ENCODE peak calls at places on chromosomes 7 and 10, in eight cellular contexts. One of them, this sample, is unnamed.

GRCh38 chr10:6716521-6716920 is 136.4 kb upstream of the PRKCQ start:
- DNase-seq in activated B cell treated with CpG ODN at 0.5 μM for 24 hours: no peak
- DNase-seq in neural crest cell: no peak
- DNase-seq in progenitor cell of endocrine pancreas: no peak
- DNase-seq in psoas muscle: no peak
- DNase-seq in K562: no peak
- DNase-seq in GM12878: no peak
- DNase-seq in endothelial cell: no peak
- DNase-seq in this sample: no peak

GRCh38 chr7:157851501-157852067 is 514.8 kb downstream of the DNAJB6 start:
- DNase-seq in activated B cell treated with CpG ODN at 0.5 μM for 24 hours: no peak
- DNase-seq in neural crest cell: peak; percentile 65
- DNase-seq in progenitor cell of endocrine pancreas: peak; percentile 42
- DNase-seq in psoas muscle: peak; percentile 65
- DNase-seq in K562: no peak
- DNase-seq in GM12878: no peak
- DNase-seq in endothelial cell: no peak
- DNase-seq in this sample: peak; percentile 72

GRCh38 chr10:31749981-31750850 is 178.4 kb downstream of the ARHGAP12 start:
- DNase-seq in activated B cell treated with CpG ODN at 0.5 μM for 24 hours: no peak
- DNase-seq in neural crest cell: no peak
- DNase-seq in progenitor cell of endocrine pancreas: no peak
- DNase-seq in psoas muscle: peak; percentile 53
- DNase-seq in K562: no peak
- DNase-seq in GM12878: no peak
- DNase-seq in endothelial cell: no peak
- DNase-seq in this sample: no peak

GRCh38 chr10:117353700-117354099 is 21.5 kb downstream of the PDZD8 start:
- DNase-seq in activated B cell treated with CpG ODN at 0.5 μM for 24 hours: no peak
- DNase-seq in neural crest cell: no peak
- DNase-seq in progenitor cell of endocrine pancreas: no peak
- DNase-seq in psoas muscle: no peak
- DNase-seq in K562: no peak
- DNase-seq in GM12878: no peak
- DNase-seq in endothelial cell: no peak
- DNase-seq in this sample: no peak

GRCh38 chr7:1939434-1940401 is 269.6 kb downstream of the ELFN1 start:
- DNase-seq in activated B cell treated with CpG ODN at 0.5 μM for 24 hours: peak; percentile 39
- DNase-seq in neural crest cell: no peak
- DNase-seq in progenitor cell of endocrine pancreas: no peak
- DNase-seq in psoas muscle: peak; percentile 9
- DNase-seq in K562: no peak
- DNase-seq in GM12878: no peak
- DNase-seq in endothelial cell: no peak
- DNase-seq in this sample: no peak

GRCh38 chr7:94050046-94050445 is 45.9 kb upstream of the BET1 start:
- DNase-seq in activated B cell treated with CpG ODN at 0.5 μM for 24 hours: peak; percentile 44
- DNase-seq in neural crest cell: no peak
- DNase-seq in progenitor cell of endocrine pancreas: no peak
- DNase-seq in psoas muscle: no peak
- DNase-seq in K562: no peak
- DNase-seq in GM12878: peak; percentile 63
- DNase-seq in endothelial cell: no peak
- DNase-seq in this sample: no peak

GRCh38 chr10:93503075-93503474 is 6.7 kb downstream of the CEP55 start:
- DNase-seq in activated B cell treated with CpG ODN at 0.5 μM for 24 hours: no peak
- DNase-seq in neural crest cell: no peak
- DNase-seq in progenitor cell of endocrine pancreas: no peak
- DNase-seq in psoas muscle: no peak
- DNase-seq in K562: no peak
- DNase-seq in GM12878: peak; percentile 33
- DNase-seq in endothelial cell: no peak
- DNase-seq in this sample: no peak

GRCh38 chr7:55363386-55364170 is 1.6 kb upstream of the LANCL2 start:
- DNase-seq in activated B cell treated with CpG ODN at 0.5 μM for 24 hours: no peak
- DNase-seq in neural crest cell: no peak
- DNase-seq in progenitor cell of endocrine pancreas: no peak
- DNase-seq in psoas muscle: no peak
- DNase-seq in K562: no peak
- DNase-seq in GM12878: no peak
- DNase-seq in endothelial cell: no peak
- DNase-seq in this sample: no peak

GRCh38 chr7:80273327-80273726 is 138.7 kb downstream of the GNAI1 start:
- DNase-seq in activated B cell treated with CpG ODN at 0.5 μM for 24 hours: no peak
- DNase-seq in neural crest cell: no peak
- DNase-seq in progenitor cell of endocrine pancreas: no peak
- DNase-seq in psoas muscle: no peak
- DNase-seq in K562: no peak
- DNase-seq in GM12878: no peak
- DNase-seq in endothelial cell: no peak
- DNase-seq in this sample: no peak

GRCh38 chr7:5383314-5384098 is 40.1 kb downstream of the TNRC18 start:
- DNase-seq in activated B cell treated with CpG ODN at 0.5 μM for 24 hours: no peak
- DNase-seq in neural crest cell: no peak
- DNase-seq in progenitor cell of endocrine pancreas: no peak
- DNase-seq in psoas muscle: no peak
- DNase-seq in K562: no peak
- DNase-seq in GM12878: no peak
- DNase-seq in endothelial cell: no peak
- DNase-seq in this sample: no peak

GRCh38 chr7:155570991-155571390 is 24.6 kb upstream of the CNPY1 start:
- DNase-seq in activated B cell treated with CpG ODN at 0.5 μM for 24 hours: no peak
- DNase-seq in neural crest cell: no peak
- DNase-seq in progenitor cell of endocrine pancreas: no peak
- DNase-seq in psoas muscle: no peak
- DNase-seq in K562: no peak
- DNase-seq in GM12878: no peak
- DNase-seq in endothelial cell: no peak
- DNase-seq in this sample: no peak

GRCh38 chr7:38795596-38795995 is 113.4 kb downstream of the VPS41 start:
- DNase-seq in activated B cell treated with CpG ODN at 0.5 μM for 24 hours: no peak
- DNase-seq in neural crest cell: no peak
- DNase-seq in progenitor cell of endocrine pancreas: no peak
- DNase-seq in psoas muscle: no peak
- DNase-seq in K562: no peak
- DNase-seq in GM12878: no peak
- DNase-seq in endothelial cell: no peak
- DNase-seq in this sample: no peak

GRCh38 chr7:47591655-47592572 is 10.0 kb upstream of the TNS3 start:
- DNase-seq in activated B cell treated with CpG ODN at 0.5 μM for 24 hours: no peak
- DNase-seq in neural crest cell: no peak
- DNase-seq in progenitor cell of endocrine pancreas: no peak
- DNase-seq in psoas muscle: no peak
- DNase-seq in K562: no peak
- DNase-seq in GM12878: no peak
- DNase-seq in endothelial cell: no peak
- DNase-seq in this sample: no peak

GRCh38 chr10:46240684-46241565 is 45.9 kb upstream of the ANTXRL start:
- DNase-seq in activated B cell treated with CpG ODN at 0.5 μM for 24 hours: no peak
- DNase-seq in neural crest cell: no peak
- DNase-seq in progenitor cell of endocrine pancreas: peak; percentile 3
- DNase-seq in psoas muscle: no peak
- DNase-seq in K562: no peak
- DNase-seq in GM12878: no peak
- DNase-seq in endothelial cell: no peak
- DNase-seq in this sample: peak; percentile 32

GRCh38 chr7:102046373-102047117 is 229.1 kb downstream of the CUX1 start:
- DNase-seq in activated B cell treated with CpG ODN at 0.5 μM for 24 hours: no peak
- DNase-seq in neural crest cell: no peak
- DNase-seq in progenitor cell of endocrine pancreas: no peak
- DNase-seq in psoas muscle: no peak
- DNase-seq in K562: no peak
- DNase-seq in GM12878: no peak
- DNase-seq in endothelial cell: no peak
- DNase-seq in this sample: no peak

GRCh38 chr10:48419714-48420113 is 113.2 kb downstream of the MAPK8 start:
- DNase-seq in activated B cell treated with CpG ODN at 0.5 μM for 24 hours: no peak
- DNase-seq in neural crest cell: no peak
- DNase-seq in progenitor cell of endocrine pancreas: no peak
- DNase-seq in psoas muscle: no peak
- DNase-seq in K562: no peak
- DNase-seq in GM12878: no peak
- DNase-seq in endothelial cell: no peak
- DNase-seq in this sample: no peak

GRCh38 chr7:23530355-23530754 is 1.4 kb downstream of the TRA2A start:
- DNase-seq in activated B cell treated with CpG ODN at 0.5 μM for 24 hours: no peak
- DNase-seq in neural crest cell: no peak
- DNase-seq in progenitor cell of endocrine pancreas: no peak
- DNase-seq in psoas muscle: no peak
- DNase-seq in K562: peak; percentile 29
- DNase-seq in GM12878: no peak
- DNase-seq in endothelial cell: no peak
- DNase-seq in this sample: no peak
- TF ChIP-seq CTCF in activated B cell treated with CpG ODN at 0.5 μM for 24 hours: no peak
- TF ChIP-seq CTCF in neural crest cell: peak; percentile 47
- TF ChIP-seq CTCF in progenitor cell of endocrine pancreas: peak; percentile 37
- TF ChIP-seq CTCF in psoas muscle: no peak
- TF ChIP-seq CTCF in K562: no peak
- TF ChIP-seq CTCF in GM12878: peak; percentile 13
- TF ChIP-seq CTCF in endothelial cell: no peak
- TF ChIP-seq CTCF in this sample: no peak

DNA sequence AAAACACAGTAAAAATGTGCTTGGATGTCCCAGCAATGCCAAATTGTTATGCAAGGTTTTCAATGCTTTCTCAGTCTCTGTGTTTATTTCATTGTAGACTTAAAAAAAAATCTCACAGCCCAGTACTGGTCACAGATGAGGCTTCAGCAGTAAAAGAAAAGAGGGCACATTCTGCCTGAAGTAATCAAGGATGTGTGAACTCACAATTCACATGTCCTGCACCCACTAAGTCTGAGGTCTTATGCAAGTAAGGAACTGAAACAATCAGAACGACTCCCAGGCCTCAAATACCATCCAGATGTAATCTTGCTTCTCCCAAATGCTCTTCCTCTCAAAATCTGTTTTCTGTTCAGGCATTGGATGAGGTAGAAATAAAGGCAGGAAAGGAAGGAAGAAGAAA is 33.7 kb downstream of the ADRB1 start:
- DNase-seq in activated B cell treated with CpG ODN at 0.5 μM for 24 hours: no peak
- DNase-seq in neural crest cell: no peak
- DNase-seq in progenitor cell of endocrine pancreas: no peak
- DNase-seq in psoas muscle: no peak
- DNase-seq in K562: no peak
- DNase-seq in GM12878: no peak
- DNase-seq in endothelial cell: no peak
- DNase-seq in this sample: no peak
- TF ChIP-seq CTCF in activated B cell treated with CpG ODN at 0.5 μM for 24 hours: no peak
- TF ChIP-seq CTCF in neural crest cell: no peak
- TF ChIP-seq CTCF in progenitor cell of endocrine pancreas: no peak
- TF ChIP-seq CTCF in psoas muscle: no peak
- TF ChIP-seq CTCF in K562: no peak
- TF ChIP-seq CTCF in GM12878: no peak
- TF ChIP-seq CTCF in endothelial cell: no peak
- TF ChIP-seq CTCF in this sample: no peak

GRCh38 chr7:105339404-105340316 is 49.1 kb downstream of the SRPK2 start:
- DNase-seq in activated B cell treated with CpG ODN at 0.5 μM for 24 hours: no peak
- DNase-seq in neural crest cell: no peak
- DNase-seq in progenitor cell of endocrine pancreas: no peak
- DNase-seq in psoas muscle: peak; percentile 45
- DNase-seq in K562: no peak
- DNase-seq in GM12878: no peak
- DNase-seq in endothelial cell: no peak
- DNase-seq in this sample: no peak

GRCh38 chr7:105337529-105337928 is 51.2 kb downstream of the SRPK2 start:
- DNase-seq in activated B cell treated with CpG ODN at 0.5 μM for 24 hours: no peak
- DNase-seq in neural crest cell: no peak
- DNase-seq in progenitor cell of endocrine pancreas: no peak
- DNase-seq in psoas muscle: no peak
- DNase-seq in K562: no peak
- DNase-seq in GM12878: no peak
- DNase-seq in endothelial cell: no peak
- DNase-seq in this sample: no peak

GRCh38 chr7:105330526-105330925 is 58.2 kb downstream of the SRPK2 start:
- DNase-seq in activated B cell treated with CpG ODN at 0.5 μM for 24 hours: no peak
- DNase-seq in neural crest cell: no peak
- DNase-seq in progenitor cell of endocrine pancreas: no peak
- DNase-seq in psoas muscle: no peak
- DNase-seq in K562: no peak
- DNase-seq in GM12878: no peak
- DNase-seq in endothelial cell: no peak
- DNase-seq in this sample: no peak

DNA sequence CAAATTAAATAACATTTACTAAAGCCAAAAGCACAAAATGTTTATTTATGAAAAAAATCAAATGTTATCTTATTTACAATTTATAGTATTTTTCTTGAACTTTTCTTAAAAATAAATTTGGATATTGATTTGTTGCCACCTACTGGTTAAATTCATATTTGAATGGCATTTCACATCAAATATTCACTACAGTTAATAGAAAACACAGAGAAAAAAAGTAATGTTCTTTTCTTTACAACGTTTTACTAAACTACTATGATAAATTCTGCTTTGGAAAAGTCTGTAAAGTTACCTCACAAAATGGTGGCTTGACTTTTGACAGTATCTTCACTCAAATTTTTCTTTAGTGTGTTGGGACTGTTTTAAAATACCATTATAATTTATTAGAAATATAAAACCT is 52.7 kb downstream of the SRPK2 start:
- DNase-seq in activated B cell treated with CpG ODN at 0.5 μM for 24 hours: no peak
- DNase-seq in neural crest cell: no peak
- DNase-seq in progenitor cell of endocrine pancreas: no peak
- DNase-seq in psoas muscle: no peak
- DNase-seq in K562: no peak
- DNase-seq in GM12878: no peak
- DNase-seq in endothelial cell: no peak
- DNase-seq in this sample: no peak
- TF ChIP-seq CTCF in activated B cell treated with CpG ODN at 0.5 μM for 24 hours: no peak
- TF ChIP-seq CTCF in neural crest cell: peak; percentile 67
- TF ChIP-seq CTCF in progenitor cell of endocrine pancreas: peak; percentile 41
- TF ChIP-seq CTCF in psoas muscle: peak; percentile 50
- TF ChIP-seq CTCF in K562: no peak
- TF ChIP-seq CTCF in GM12878: peak; percentile 49
- TF ChIP-seq CTCF in endothelial cell: peak; percentile 59
- TF ChIP-seq CTCF in this sample: peak; percentile 15

GRCh38 chr10:77687621-77688020 is 50.0 kb upstream of the KCNMA1 start:
- DNase-seq in activated B cell treated with CpG ODN at 0.5 μM for 24 hours: no peak
- DNase-seq in neural crest cell: no peak
- DNase-seq in progenitor cell of endocrine pancreas: no peak
- DNase-seq in psoas muscle: no peak
- DNase-seq in K562: no peak
- DNase-seq in GM12878: no peak
- DNase-seq in endothelial cell: no peak
- DNase-seq in this sample: no peak

GRCh38 chr10:77682408-77683087 is 44.9 kb upstream of the KCNMA1 start:
- DNase-seq in activated B cell treated with CpG ODN at 0.5 μM for 24 hours: no peak
- DNase-seq in neural crest cell: no peak
- DNase-seq in progenitor cell of endocrine pancreas: no peak
- DNase-seq in psoas muscle: no peak
- DNase-seq in K562: no peak
- DNase-seq in GM12878: no peak
- DNase-seq in endothelial cell: no peak
- DNase-seq in this sample: no peak

GRCh38 chr10:77686096-77686495 is 48.5 kb upstream of the KCNMA1 start:
- DNase-seq in activated B cell treated with CpG ODN at 0.5 μM for 24 hours: no peak
- DNase-seq in neural crest cell: no peak
- DNase-seq in progenitor cell of endocrine pancreas: no peak
- DNase-seq in psoas muscle: no peak
- DNase-seq in K562: no peak
- DNase-seq in GM12878: no peak
- DNase-seq in endothelial cell: no peak
- DNase-seq in this sample: no peak

GRCh38 chr10:77687018-77687417 is 49.4 kb upstream of the KCNMA1 start:
- DNase-seq in activated B cell treated with CpG ODN at 0.5 μM for 24 hours: no peak
- DNase-seq in neural crest cell: no peak
- DNase-seq in progenitor cell of endocrine pancreas: no peak
- DNase-seq in psoas muscle: no peak
- DNase-seq in K562: no peak
- DNase-seq in GM12878: no peak
- DNase-seq in endothelial cell: no peak
- DNase-seq in this sample: no peak

GRCh38 chr10:77685494-77685893 is 47.9 kb upstream of the KCNMA1 start:
- DNase-seq in activated B cell treated with CpG ODN at 0.5 μM for 24 hours: no peak
- DNase-seq in neural crest cell: no peak
- DNase-seq in progenitor cell of endocrine pancreas: no peak
- DNase-seq in psoas muscle: no peak
- DNase-seq in K562: no peak
- DNase-seq in GM12878: no peak
- DNase-seq in endothelial cell: no peak
- DNase-seq in this sample: no peak
- TF ChIP-seq CTCF in activated B cell treated with CpG ODN at 0.5 μM for 24 hours: no peak
- TF ChIP-seq CTCF in neural crest cell: no peak
- TF ChIP-seq CTCF in progenitor cell of endocrine pancreas: no peak
- TF ChIP-seq CTCF in psoas muscle: no peak
- TF ChIP-seq CTCF in K562: no peak
- TF ChIP-seq CTCF in GM12878: no peak
- TF ChIP-seq CTCF in endothelial cell: no peak
- TF ChIP-seq CTCF in this sample: no peak